ENCODE peak calls at places on chromosomes 1 and 21, in eight cellular contexts. G, C, Y, M, D, R, I and K are unnamed samples.

GRCh38 chr1:17218939-17219338 is 14.0 kb downstream of the PADI1 start:
- DNase-seq in G (no peak), C (no peak), Y (no peak), M (no peak), D (no peak), R (no peak), I (no peak), K (no peak)

GRCh38 chr1:75725861-75726361 is 1.4 kb downstream of the ACADM start:
- DNase-seq in G (no peak), C (no peak), Y (no peak), M (no peak), D (no peak), R (no peak), I (no peak), K (peak)

GRCh38 chr1:212655668-212656440 is 43.8 kb downstream of the BATF3 start:
- DNase-seq in G (no peak), C (peak), Y (peak), M (no peak), D (no peak), R (no peak), I (no peak), K (no peak)

GRCh38 chr1:159239551-159240220 is 35.0 kb downstream of the ACKR1 start:
- DNase-seq in G (no peak), C (no peak), Y (no peak), M (no peak), D (no peak), R (no peak), I (no peak), K (no peak)

GRCh38 chr1:24233684-24234600 is 46.9 kb upstream of the IFNLR1 start:
- DNase-seq in G (no peak), C (peak), Y (no peak), M (no peak), D (no peak), R (no peak), I (no peak), K (no peak)

GRCh38 chr1:89603651-89604413 is 29.1 kb upstream of the LRRC8C start:
- DNase-seq in G (no peak), C (peak), Y (peak), M (no peak), D (no peak), R (no peak), I (no peak), K (no peak)

GRCh38 chr1:243792401-243792800 is 57.6 kb downstream of the AKT3 start:
- DNase-seq in G (no peak), C (no peak), Y (no peak), M (peak), D (no peak), R (no peak), I (no peak), K (no peak)

GRCh38 chr1:110309139-110309538 is 30.0 kb upstream of the RBM15 start:
- DNase-seq in G (no peak), C (peak), Y (peak), M (peak), D (no peak), R (no peak), I (no peak), K (no peak)

GRCh38 chr1:154931940-154932487 is 4.5 kb downstream of the PMVK start:
- DNase-seq in G (no peak), C (no peak), Y (no peak), M (peak), D (no peak), R (no peak), I (no peak), K (peak)

GRCh38 chr1:158037876-158038359 is 44.5 kb downstream of the KIRREL1 start:
- DNase-seq in G (no peak), C (peak), Y (peak), M (no peak), D (no peak), R (no peak), I (peak), K (no peak)

GRCh38 chr1:204924013-204924759 is 53.5 kb downstream of the NFASC start:
- DNase-seq in G (no peak), C (peak), Y (peak), M (no peak), D (no peak), R (no peak), I (no peak), K (no peak)

GRCh38 chr1:6956488-6957159 is 171.4 kb downstream of the CAMTA1 start:
- DNase-seq in G (no peak), C (no peak), Y (no peak), M (no peak), D (no peak), R (no peak), I (no peak), K (no peak)

GRCh38 chr1:111516008-111516535 is 12.6 kb upstream of the ADORA3 start:
- DNase-seq in G (no peak), C (peak), Y (peak), M (no peak), D (no peak), R (peak), I (peak), K (peak)

GRCh38 chr21:42484966-42485365 is 11.1 kb downstream of the RSPH1 start:
- DNase-seq in G (no peak), C (no peak), Y (no peak), M (no peak), D (no peak), R (no peak), I (no peak), K (no peak)

GRCh38 chr1:43653893-43654292 is 3.9 kb downstream of the KDM4A start:
- DNase-seq in G (no peak), C (no peak), Y (no peak), M (no peak), D (no peak), R (no peak), I (no peak), K (no peak)

GRCh38 chr1:243940451-243940850 is 90.4 kb upstream of the AKT3 start:
- DNase-seq in G (no peak), C (no peak), Y (no peak), M (no peak), D (no peak), R (no peak), I (no peak), K (no peak)

GRCh38 chr1:34597877-34598514 is 156.9 kb upstream of the GJB5 start:
- DNase-seq in G (peak), C (peak), Y (peak), M (peak), D (peak), R (no peak), I (peak), K (peak)

GRCh38 chr1:42993631-42994121 is 35.0 kb upstream of the SLC2A1 start:
- DNase-seq in G (no peak), C (no peak), Y (no peak), M (no peak), D (no peak), R (no peak), I (peak), K (no peak)

GRCh38 chr1:9721606-9722377 is 70.3 kb downstream of the PIK3CD start:
- DNase-seq in G (peak), C (no peak), Y (no peak), M (peak), D (peak), R (peak), I (no peak), K (no peak)

GRCh38 chr1:195580988-195581387 is 1027.3 kb downstream of the KCNT2 start:
- DNase-seq in G (no peak), C (no peak), Y (no peak), M (no peak), D (no peak), R (no peak), I (no peak), K (no peak)

GRCh38 chr1:18913065-18913502 is 10.7 kb upstream of the ALDH4A1 start:
- DNase-seq in G (peak), C (peak), Y (peak), M (peak), D (peak), R (peak), I (peak), K (peak)

GRCh38 chr21:46562472-46562871 is 42.4 kb downstream of the S100B start:
- DNase-seq in G (no peak), C (no peak), Y (no peak), M (no peak), D (no peak), R (no peak), I (no peak), K (no peak)

GRCh38 chr1:8396083-8396911 is 78.4 kb downstream of the SLC45A1 start:
- DNase-seq in G (no peak), C (peak), Y (peak), M (peak), D (no peak), R (no peak), I (no peak), K (no peak)

GRCh38 chr1:96236156-96236739 is 485.3 kb upstream of the PTBP2 start:
- DNase-seq in G (no peak), C (peak), Y (peak), M (peak), D (peak), R (no peak), I (no peak), K (peak)

GRCh38 chr1:26784023-26784871 is 3.5 kb upstream of the PIGV start:
- DNase-seq in G (no peak), C (peak), Y (peak), M (peak), D (peak), R (no peak), I (peak), K (peak)

GRCh38 chr1:169466259-169467230 is 19.2 kb downstream of the SLC19A2 start:
- DNase-seq in G (no peak), C (peak), Y (peak), M (peak), D (peak), R (no peak), I (no peak), K (no peak)

GRCh38 chr21:45898028-45898350 is 83.6 kb upstream of the COL6A1 start:
- DNase-seq in G (no peak), C (no peak), Y (no peak), M (no peak), D (no peak), R (no peak), I (no peak), K (no peak)

GRCh38 chr1:15732686-15733081 is 3.4 kb upstream of the SLC25A34 start:
- DNase-seq in G (no peak), C (no peak), Y (no peak), M (no peak), D (no peak), R (no peak), I (no peak), K (no peak)

GRCh38 chr21:45839274-45839673 is 142.3 kb upstream of the COL6A1 start:
- DNase-seq in G (no peak), C (peak), Y (peak), M (no peak), D (no peak), R (no peak), I (no peak), K (no peak)

GRCh38 chr1:73673980-73674379 is 524.0 kb downstream of the LRRIQ3 start:
- DNase-seq in G (no peak), C (peak), Y (no peak), M (peak), D (no peak), R (no peak), I (no peak), K (no peak)

GRCh38 chr21:32297449-32297848 is 1.2 kb upstream of the MRAP start:
- DNase-seq in G (no peak), C (no peak), Y (no peak), M (no peak), D (no peak), R (no peak), I (no peak), K (no peak)

GRCh38 chr1:38076038-38076437 is 29.4 kb upstream of the POU3F1 start:
- DNase-seq in G (no peak), C (peak), Y (no peak), M (peak), D (no peak), R (no peak), I (no peak), K (no peak)

GRCh38 chr1:236400061-236400638 is 6.1 kb downstream of the EDARADD start:
- DNase-seq in G (no peak), C (no peak), Y (no peak), M (peak), D (no peak), R (no peak), I (no peak), K (no peak)